ENCODE peak calls at places on chromosomes 6 and 20, in ten cellular contexts. X is SK-MEL-5, F is endothelial cell of umbilical vein, T is HS-5, U is GM18507, C is Right ventricle myocardium superior, O is Peyer's patch, H is ecto neural progenitor cell, B is KBM-7, L is choroid plexus epithelial cell. S is an unnamed sample.

GRCh38 chr20:2693996-2694471 is 1.5 kb downstream of the EBF4 start:
- DNase-seq in C (no peak), F (peak; percentile 19), X (no peak), B (no peak), U (no peak), H (no peak), T (no peak), L (no peak), O (no peak), S (no peak)

GRCh38 chr20:64232794-64233193 is 22.8 kb upstream of the PCMTD2 start:
- DNase-seq in U (no peak), B (no peak), H (no peak), C (peak; percentile 53), F (no peak), O (no peak), T (no peak), X (no peak), L (no peak), S (no peak)

GRCh38 chr6:67594366-67594765 is 1040.7 kb upstream of the ADGRB3 start:
- DNase-seq in T (no peak), L (peak; percentile 40), H (no peak), U (no peak), X (no peak), C (no peak), B (no peak), F (no peak), O (no peak), S (no peak)

GRCh38 chr20:17747431-17747846 is 47.7 kb downstream of the BANF2 start:
- DNase-seq in F (peak; percentile 85), C (no peak), H (no peak), T (peak; percentile 56), B (no peak), X (no peak), L (peak; percentile 88), O (no peak), U (no peak), S (no peak)

GRCh38 chr6:125314019-125314581 is 12.3 kb upstream of the HDDC2 start:
- DNase-seq in B (peak; percentile 81), T (peak; percentile 47), O (peak; percentile 54), H (peak; percentile 65), C (peak; percentile 67), X (peak; percentile 85), F (peak; percentile 62), L (peak; percentile 86), U (no peak), S (peak; percentile 50)

GRCh38 chr6:17394192-17394611 is 807 bp downstream of the CAP2 start:
- DNase-seq in U (no peak), C (no peak), T (no peak), L (peak; percentile 69), F (peak; percentile 57), X (peak; percentile 61), B (peak; percentile 41), H (peak; percentile 70), O (no peak), S (peak; percentile 73)

GRCh38 chr6:34525431-34526175 is 30.5 kb downstream of the SPDEF start:
- DNase-seq in L (no peak), T (no peak), U (no peak), O (no peak), H (no peak), C (peak; percentile 30), X (no peak), F (no peak), B (no peak), S (no peak)

GRCh38 chr20:56504373-56505005 is 20.1 kb upstream of the FAM209A start:
- DNase-seq in C (no peak), X (peak; percentile 32), F (no peak), L (peak; percentile 18), U (no peak), T (no peak), H (no peak), B (peak; percentile 16), O (no peak), S (no peak)